ENCODE peak calls at places on chromosome 20, in six cellular contexts. W is HL-60, C is left lung, Z is GM23338, X is epithelial cell of prostate, T is thyroid gland. O is an unnamed sample.

GRCh38 chr20:40331249-40331648 is 357.8 kb downstream of the MAFB start:
- DNase-seq in W (no peak), C (no peak), Z (no peak), X (no peak), T (no peak), O (no peak)

GRCh38 chr20:47392721-47393073 is 36.2 kb upstream of the ZMYND8 start:
- DNase-seq in W (no peak), C (no peak), Z (no peak), X (peak; percentile 83), T (no peak), O (no peak)

GRCh38 chr20:64080013-64080812 is at the start of gene OPRL1:
- DNase-seq in W (no peak), C (peak; percentile 96), Z (peak; percentile 47), X (no peak), T (no peak), O (no peak)

GRCh38 chr20:62716941-62717310 is 8.3 kb downstream of the NTSR1 start:
- DNase-seq in W (no peak), C (no peak), Z (no peak), X (no peak), T (no peak), O (no peak)

GRCh38 chr20:34179636-34180360 is 61.4 kb upstream of the ASIP start:
- DNase-seq in W (no peak), C (no peak), Z (no peak), X (peak; percentile 18), T (no peak), O (no peak)

GRCh38 chr20:12058201-12058600 is 140.5 kb downstream of the BTBD3 start:
- DNase-seq in W (no peak), C (no peak), Z (no peak), X (no peak), T (no peak), O (no peak)

GRCh38 chr20:11394145-11394833 is 523.4 kb upstream of the BTBD3 start:
- DNase-seq in W (no peak), C (no peak), Z (no peak), X (peak; percentile 84), T (no peak), O (no peak)

GRCh38 chr20:18719426-18719825 is 94.2 kb upstream of the SCP2D1 start:
- DNase-seq in W (no peak), C (no peak), Z (no peak), X (no peak), T (peak; percentile 15), O (no peak)

GRCh38 chr20:1949306-1949705 is 44.6 kb downstream of the PDYN start:
- DNase-seq in W (no peak), C (no peak), Z (no peak), X (no peak), T (no peak), O (peak; percentile 7)

GRCh38 chr20:47412073-47412472 is 55.6 kb upstream of the ZMYND8 start:
- DNase-seq in W (no peak), C (no peak), Z (no peak), X (no peak), T (no peak), O (no peak)

GRCh38 chr20:34703061-34703572 is 1.0 kb upstream of the TP53INP2 start:
- DNase-seq in W (no peak), C (no peak), Z (no peak), X (no peak), T (no peak), O (no peak)

GRCh38 chr20:56929606-56930005 is 300.5 kb downstream of the TFAP2C start:
- DNase-seq in W (no peak), C (no peak), Z (peak; percentile 47), X (no peak), T (no peak), O (no peak)

GRCh38 chr20:33076662-33077398 is 2.6 kb upstream of the BPIFB4 start:
- DNase-seq in W (peak; percentile 7), C (no peak), Z (peak; percentile 48), X (no peak), T (peak; percentile 40), O (no peak)

GRCh38 chr20:45341579-45341938 is 6.7 kb downstream of the SDC4 start:
- DNase-seq in W (no peak), C (no peak), Z (no peak), X (no peak), T (peak; percentile 56), O (no peak)

GRCh38 chr20:41734506-41734945 is 116.3 kb upstream of the CHD6 start:
- DNase-seq in W (peak; percentile 39), C (no peak), Z (peak; percentile 78), X (no peak), T (peak; percentile 45), O (no peak)

GRCh38 chr20:34475979-34476736 is 40.1 kb upstream of the DYNLRB1 start:
- DNase-seq in W (peak; percentile 22), C (peak; percentile 90), Z (peak; percentile 60), X (no peak), T (peak; percentile 73), O (no peak)

GRCh38 chr20:50455656-50456451 is 54.3 kb upstream of the PTPN1 start:
- DNase-seq in W (peak; percentile 67), C (no peak), Z (no peak), X (no peak), T (no peak), O (no peak)

GRCh38 chr20:46168438-46168837 is 50.3 kb downstream of the CD40 start:
- DNase-seq in W (no peak), C (no peak), Z (no peak), X (no peak), T (no peak), O (no peak)

GRCh38 chr20:34862724-34863123 is 9.9 kb downstream of the GGT7 start:
- DNase-seq in W (no peak), C (no peak), Z (no peak), X (no peak), T (no peak), O (no peak)

GRCh38 chr20:50267041-50267865 is 76.6 kb downstream of the CEBPB start:
- DNase-seq in W (peak; percentile 42), C (peak; percentile 88), Z (peak; percentile 71), X (no peak), T (peak; percentile 89), O (peak; percentile 92)

GRCh38 chr20:59017493-59018231 is 1.6 kb upstream of the TUBB1 start:
- DNase-seq in W (no peak), C (no peak), Z (no peak), X (no peak), T (no peak), O (peak; percentile 82)

GRCh38 chr20:51422912-51423667 is 119.4 kb downstream of the NFATC2 start:
- DNase-seq in W (no peak), C (no peak), Z (no peak), X (no peak), T (no peak), O (peak; percentile 45)

GRCh38 chr20:10609276-10609675 is 64.5 kb downstream of the JAG1 start:
- DNase-seq in W (no peak), C (no peak), Z (no peak), X (no peak), T (peak; percentile 18), O (no peak)

GRCh38 chr20:53827996-53828672 is 234.5 kb upstream of the ZNF217 start:
- DNase-seq in W (no peak), C (no peak), Z (no peak), X (peak; percentile 62), T (no peak), O (peak; percentile 27)

GRCh38 chr20:35315199-35316020 is 23.2 kb upstream of the FAM83C start:
- DNase-seq in W (peak; percentile 52), C (no peak), Z (no peak), X (no peak), T (peak; percentile 73), O (no peak)

GRCh38 chr20:45685896-45686295 is 15.9 kb upstream of the WFDC11 start:
- DNase-seq in W (no peak), C (no peak), Z (peak; percentile 68), X (no peak), T (no peak), O (no peak)

GRCh38 chr20:16391003-16391402 is 182.2 kb downstream of the KIF16B start:
- DNase-seq in W (no peak), C (no peak), Z (no peak), X (no peak), T (no peak), O (no peak)

GRCh38 chr20:17320456-17320855 is 93.6 kb downstream of the PCSK2 start:
- DNase-seq in W (no peak), C (no peak), Z (no peak), X (no peak), T (no peak), O (no peak)

GRCh38 chr20:51360451-51361230 is 181.9 kb downstream of the NFATC2 start:
- DNase-seq in W (no peak), C (no peak), Z (no peak), X (peak; percentile 85), T (no peak), O (peak; percentile 98)

GRCh38 chr20:9068896-9069663 is at the start of gene PLCB4:
- DNase-seq in W (no peak), C (peak; percentile 73), Z (peak; percentile 56), X (no peak), T (peak; percentile 64), O (peak; percentile 86)
- H3K27ac ChIP-seq in W (no peak within 1 kb of the TSS), C (peak within 1 kb of the TSS; percentile 78), Z (peak within 1 kb of the TSS; percentile 90), X (peak within 1 kb of the TSS; percentile 20), T (peak within 1 kb of the TSS; percentile 80), O (peak within 1 kb of the TSS; percentile 95)

GRCh38 chr20:24493661-24494459 is 24.4 kb downstream of the SYNDIG1 start:
- DNase-seq in W (no peak), C (no peak), Z (no peak), X (no peak), T (no peak), O (no peak)

GRCh38 chr20:24492031-24492607 is 22.7 kb downstream of the SYNDIG1 start:
- DNase-seq in W (no peak), C (no peak), Z (peak; percentile 74), X (no peak), T (no peak), O (no peak)

GRCh38 chr20:24492698-24493097 is 23.3 kb downstream of the SYNDIG1 start:
- DNase-seq in W (no peak), C (no peak), Z (no peak), X (no peak), T (no peak), O (no peak)

GRCh38 chr20:24494460-24494920 is 25.1 kb downstream of the SYNDIG1 start:
- DNase-seq in W (no peak), C (no peak), Z (no peak), X (no peak), T (no peak), O (no peak)

DNA sequence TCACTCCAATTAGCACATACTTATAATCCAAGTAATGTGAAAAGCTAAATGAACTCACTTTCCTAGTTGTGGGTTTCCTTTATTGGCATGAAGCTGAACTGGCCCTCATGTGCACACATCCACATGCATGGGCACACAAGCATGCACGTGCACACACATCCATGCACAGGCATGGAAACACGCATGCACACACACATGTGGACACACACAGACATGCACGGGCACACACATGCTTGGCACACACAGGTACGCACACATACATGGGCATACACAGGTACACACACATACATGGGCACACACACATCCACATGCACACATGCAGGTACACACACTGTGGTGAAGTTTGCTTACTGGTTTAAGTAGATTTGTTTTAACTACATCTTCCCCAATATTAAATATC is 23.8 kb downstream of the SYNDIG1 start:
- DNase-seq in W (no peak), C (no peak), Z (no peak), X (no peak), T (no peak), O (no peak)
- H3K27ac ChIP-seq in W (no peak overlapping the region), C (no peak overlapping the region), Z (no peak overlapping the region), X (no peak overlapping the region), T (no peak overlapping the region), O (no peak overlapping the region)

GRCh38 chr20:38673731-38674177 is 50.5 kb upstream of the SLC32A1 start:
- DNase-seq in W (no peak), C (no peak), Z (peak; percentile 60), X (no peak), T (no peak), O (peak; percentile 78)
- H3K27ac ChIP-seq in W (no peak overlapping the region), C (no peak overlapping the region), Z (no peak overlapping the region), X (no peak overlapping the region), T (no peak overlapping the region), O (no peak overlapping the region)

GRCh38 chr20:9532069-9532809 is 17.8 kb downstream of the LAMP5 start:
- DNase-seq in W (no peak), C (no peak), Z (no peak), X (no peak), T (no peak), O (no peak)
- H3K27ac ChIP-seq in W (no peak overlapping the region), C (no peak overlapping the region), Z (no peak overlapping the region), X (no peak overlapping the region), T (no peak overlapping the region), O (no peak overlapping the region)

O was measured in RWPE2.